ENCODE peak calls at places on chromosomes 6 and 20, in nine cellular contexts. N is HEK293T; B is cardiac septum; D is activated naive CD8-positive, alpha-beta T cell treated with anti-CD3 and anti-CD28 coated beads for 36 hours; O is RKO; Q is progenitor cell of endocrine pancreas; K is NCI-H1092 treated with DMSO at 0.1 percent for 48 hours; R is WTC11; I is HuH-7. X is an unnamed sample.

GRCh38 chr6:7866531-7866930 is 44.1 kb downstream of the TXNDC5 start:
- DNase-seq in N (no peak), B (no peak), D (no peak), O (no peak), Q (no peak), K (no peak), R (no peak), I (no peak), X (no peak)

GRCh38 chr6:111087871-111088667 is 766 bp downstream of the SLC16A10 start:
- DNase-seq in N (peak; percentile 53), B (no peak), D (peak; percentile 76), O (peak; percentile 46), Q (peak; percentile 11), K (peak; percentile 7), R (peak; percentile 61), I (peak; percentile 42), X (no peak)

GRCh38 chr20:57526067-57526884 is 1.3 kb upstream of the CTCFL start:
- DNase-seq in N (peak; percentile 33), B (no peak), D (peak; percentile 32), O (no peak), Q (no peak), K (no peak), R (peak; percentile 70), I (no peak), X (no peak)

GRCh38 chr20:11826334-11826733 is 91.4 kb upstream of the BTBD3 start:
- DNase-seq in N (no peak), B (no peak), D (no peak), O (no peak), Q (no peak), K (no peak), R (no peak), I (no peak), X (no peak)

GRCh38 chr20:3051385-3052019 is 5.7 kb downstream of the MRPS26 start:
- DNase-seq in N (no peak), B (no peak), D (no peak), O (no peak), Q (no peak), K (no peak), R (no peak), I (no peak), X (no peak)

GRCh38 chr6:31898200-31899011 is 908 bp upstream of the EHMT2 start:
- DNase-seq in N (peak; percentile 42), B (no peak), D (peak; percentile 31), O (peak; percentile 62), Q (no peak), K (peak; percentile 53), R (no peak), I (peak; percentile 43), X (peak; percentile 68)

GRCh38 chr20:9576695-9577094 is 62.3 kb downstream of the LAMP5 start:
- DNase-seq in N (no peak), B (no peak), D (no peak), O (no peak), Q (no peak), K (no peak), R (no peak), I (no peak), X (no peak)

GRCh38 chr6:34341481-34341971 is 50.9 kb downstream of the NUDT3 start:
- DNase-seq in N (no peak), B (no peak), D (no peak), O (peak; percentile 17), Q (no peak), K (no peak), R (no peak), I (no peak), X (no peak)

GRCh38 chr6:108896111-108896661 is 48.0 kb downstream of the ARMC2 start:
- DNase-seq in N (no peak), B (no peak), D (no peak), O (peak; percentile 35), Q (no peak), K (no peak), R (no peak), I (no peak), X (peak; percentile 59)

GRCh38 chr6:145213614-145214013 is 521.7 kb downstream of the EPM2A start:
- DNase-seq in N (no peak), B (no peak), D (no peak), O (no peak), Q (no peak), K (no peak), R (no peak), I (no peak), X (no peak)

GRCh38 chr6:82889117-82889516 is 176.5 kb downstream of the UBE3D start:
- DNase-seq in N (no peak), B (no peak), D (no peak), O (no peak), Q (no peak), K (no peak), R (no peak), I (no peak), X (no peak)

GRCh38 chr6:72849346-72849745 is 227.5 kb downstream of the KCNQ5 start:
- DNase-seq in N (no peak), B (no peak), D (no peak), O (no peak), Q (no peak), K (no peak), R (no peak), I (no peak), X (no peak)

GRCh38 chr6:53358440-53359087 is 9.8 kb upstream of the ELOVL5 start:
- DNase-seq in N (no peak), B (peak; percentile 75), D (no peak), O (no peak), Q (no peak), K (no peak), R (no peak), I (no peak), X (no peak)

GRCh38 chr6:13702809-13703302 is 8.8 kb downstream of the RANBP9 start:
- DNase-seq in N (no peak), B (no peak), D (no peak), O (no peak), Q (no peak), K (no peak), R (no peak), I (no peak), X (no peak)

GRCh38 chr6:144528605-144529425 is 243.7 kb downstream of the UTRN start:
- DNase-seq in N (no peak), B (no peak), D (no peak), O (no peak), Q (no peak), K (no peak), R (peak; percentile 28), I (peak; percentile 3), X (peak; percentile 2)

GRCh38 chr6:136566007-136566487 is 15.8 kb upstream of the MAP7 start:
- DNase-seq in N (no peak), B (peak; percentile 83), D (no peak), O (no peak), Q (no peak), K (no peak), R (no peak), I (no peak), X (no peak)

GRCh38 chr6:159823953-159824352 is 23.9 kb downstream of the PNLDC1 start:
- DNase-seq in N (no peak), B (no peak), D (no peak), O (no peak), Q (no peak), K (no peak), R (no peak), I (no peak), X (no peak)

GRCh38 chr6:110037726-110038295 is 59.7 kb downstream of the GPR6 start:
- DNase-seq in N (no peak), B (no peak), D (no peak), O (no peak), Q (no peak), K (no peak), R (no peak), I (no peak), X (no peak)

GRCh38 chr6:119442776-119443184 is 93.2 kb upstream of the MAN1A1 start:
- DNase-seq in N (no peak), B (no peak), D (no peak), O (no peak), Q (no peak), K (no peak), R (no peak), I (no peak), X (no peak)